ENCODE peak calls at places on chromosome 19, in seven cellular contexts. C is CD4-positive, alpha-beta T cell; T is pancreas; L is breast epithelium; V is uterus; Y is heart left ventricle; G is tibial artery. O is an unnamed sample. For H3K27me3, the result is how much of the 10 kb centered on the place peaks cover.

GRCh38 chr19:11381535-11382369 is 2.4 kb downstream of the EPOR start:
- DNase-seq in C (peak), T (peak), L (no peak), V (peak), Y (peak), G (peak), O (peak)

GRCh38 chr19:46714523-46715106 is 2.3 kb downstream of the PRKD2 start:
- DNase-seq in C (no peak), T (peak), L (peak), V (no peak), Y (no peak), G (no peak), O (no peak)

GRCh38 chr19:10419646-10420443 is 493 bp upstream of the PDE4A start:
- DNase-seq in C (peak), T (no peak), L (no peak), V (no peak), Y (no peak), G (no peak), O (no peak)

GRCh38 chr19:46601318-46602224 is at the start of gene CALM3:
- DNase-seq in C (no peak), T (peak), L (no peak), V (no peak), Y (no peak), G (no peak), O (no peak)

GRCh38 chr19:29708553-29709439 is 6.3 kb downstream of the C19orf12 start:
- DNase-seq in C (no peak), T (no peak), L (no peak), V (no peak), Y (peak), G (no peak), O (peak)

GRCh38 chr19:16876904-16877361 is 11.9 kb upstream of the F2RL3 start:
- DNase-seq in C (no peak), T (no peak), L (no peak), V (no peak), Y (no peak), G (no peak), O (no peak)

GRCh38 chr19:54517483-54517882 is 14.9 kb downstream of the LAIR2 start:
- DNase-seq in C (peak), T (peak), L (peak), V (no peak), Y (peak), G (no peak), O (no peak)

GRCh38 chr19:56350416-56351045 is 35.9 kb upstream of the ZSCAN5A start:
- DNase-seq in C (no peak), T (no peak), L (no peak), V (peak), Y (no peak), G (no peak), O (no peak)

GRCh38 chr19:1069009-1069779 is 2.2 kb downstream of the ARHGAP45 start:
- DNase-seq in C (peak), T (no peak), L (no peak), V (no peak), Y (peak), G (peak), O (no peak)

GRCh38 chr19:13597625-13598024 is 91.3 kb upstream of the CACNA1A start:
- DNase-seq in C (no peak), T (no peak), L (no peak), V (peak), Y (peak), G (no peak), O (peak)

GRCh38 chr19:46015961-46016425 is 6.9 kb downstream of the PGLYRP1 start:
- DNase-seq in C (peak), T (no peak), L (no peak), V (no peak), Y (no peak), G (no peak), O (no peak)

GRCh38 chr19:18427752-18428131 is 8.5 kb downstream of the SSBP4 start:
- DNase-seq in C (no peak), T (no peak), L (no peak), V (no peak), Y (no peak), G (no peak), O (no peak)

GRCh38 chr19:39140195-39140516 is 14.6 kb downstream of the PAK4 start:
- DNase-seq in C (no peak), T (no peak), L (no peak), V (no peak), Y (no peak), G (no peak), O (no peak)

GRCh38 chr19:54179921-54180452 is 7.0 kb upstream of the TMC4 start:
- DNase-seq in C (no peak), T (no peak), L (no peak), V (no peak), Y (no peak), G (no peak), O (no peak)

GRCh38 chr19:11948646-11949045 is 16.2 kb upstream of the ZNF763 start:
- DNase-seq in C (no peak), T (no peak), L (no peak), V (no peak), Y (no peak), G (no peak), O (no peak)

GRCh38 chr19:11581740-11582139 is 4.3 kb upstream of the ACP5 start:
- DNase-seq in C (peak), T (no peak), L (no peak), V (no peak), Y (no peak), G (no peak), O (no peak)

GRCh38 chr19:29563688-29564087 is 37.9 kb downstream of the VSTM2B start:
- DNase-seq in C (no peak), T (no peak), L (no peak), V (no peak), Y (no peak), G (peak), O (no peak)

GRCh38 chr19:44202470-44202869 is 9.9 kb upstream of the ZNF227 start:
- DNase-seq in C (no peak), T (no peak), L (no peak), V (no peak), Y (no peak), G (no peak), O (no peak)

GRCh38 chr19:57641715-57642234 is 8.8 kb downstream of the ZNF211 start:
- DNase-seq in C (no peak), T (no peak), L (no peak), V (no peak), Y (no peak), G (no peak), O (no peak)

GRCh38 chr19:40235238-40236025 is 8.9 kb upstream of the CCNP start:
- DNase-seq in C (no peak), T (no peak), L (no peak), V (no peak), Y (no peak), G (peak), O (no peak)

GRCh38 chr19:409006-409514 is at the start of gene C2CD4C:
- DNase-seq in C (peak), T (no peak), L (peak), V (no peak), Y (peak), G (peak), O (peak)

GRCh38 chr19:37466798-37467607 is at the start of gene ZNF569:
- DNase-seq in C (peak), T (peak), L (peak), V (peak), Y (peak), G (peak), O (peak)

GRCh38 chr19:27774827-27775226 is 1438.1 kb downstream of the UQCRFS1 start:
- DNase-seq in C (no peak), T (no peak), L (no peak), V (no peak), Y (no peak), G (no peak), O (no peak)

GRCh38 chr19:31501427-31502195 is 152.4 kb upstream of the TSHZ3 start:
- DNase-seq in C (no peak), T (no peak), L (no peak), V (no peak), Y (no peak), G (no peak), O (no peak)

GRCh38 chr19:13033819-13034611 is 38.7 kb downstream of the NFIX start:
- DNase-seq in C (peak), T (peak), L (peak), V (peak), Y (peak), G (peak), O (peak)

GRCh38 chr19:31054430-31054829 is 294.8 kb downstream of the TSHZ3 start:
- DNase-seq in C (peak), T (no peak), L (no peak), V (no peak), Y (peak), G (no peak), O (no peak)

DNA sequence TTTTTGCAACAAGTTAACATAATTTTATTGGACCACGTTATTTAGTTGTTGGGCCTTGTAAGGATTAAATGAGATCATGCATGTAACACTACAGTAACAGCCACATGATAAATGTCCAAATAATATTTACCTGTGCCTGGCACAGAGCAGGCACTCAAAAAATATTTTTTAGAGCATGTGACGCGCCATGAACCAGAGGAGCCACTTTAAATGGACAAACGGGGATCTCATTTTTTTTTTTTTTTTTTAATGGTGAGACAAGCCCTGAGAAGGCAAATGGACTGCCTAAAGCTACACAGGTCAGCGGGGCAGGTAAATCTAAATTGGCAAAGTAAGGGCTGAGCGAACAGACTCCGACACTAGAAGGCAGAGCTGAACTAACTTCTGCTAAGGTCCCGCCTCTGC is 840 bp upstream of the RPS19 start:
- DNase-seq in C (no peak), T (no peak), L (no peak), V (no peak), Y (no peak), G (no peak), O (no peak)
- TF ChIP-seq CTCF in C (no peak), T (no peak), L (no peak), V (no peak), Y (no peak), G (no peak), O (no peak)

GRCh38 chr19:49190781-49191180 is 33.2 kb downstream of the TRPM4 start:
- DNase-seq in C (no peak), T (no peak), L (no peak), V (no peak), Y (no peak), G (no peak), O (no peak)
- H3K27ac ChIP-seq in C (no peak), T (no peak), L (no peak), V (no peak), Y (no peak), G (no peak), O (no peak)

GRCh38 chr19:50607388-50607787 is 32.3 kb downstream of the SYT3 start:
- DNase-seq in C (no peak), T (no peak), L (no peak), V (no peak), Y (no peak), G (no peak), O (no peak)
- H3K27me3 ChIP-seq in C (under half), T (under half), L (under half), V (under half), Y (under half), G (under half), O (under half)

GRCh38 chr19:3617463-3617862 is 9.1 kb downstream of the CACTIN start:
- DNase-seq in C (peak), T (no peak), L (no peak), V (peak), Y (no peak), G (no peak), O (no peak)

GRCh38 chr19:3620145-3620816 is 6.3 kb downstream of the CACTIN start:
- DNase-seq in C (no peak), T (no peak), L (no peak), V (no peak), Y (no peak), G (no peak), O (no peak)

GRCh38 chr19:3619631-3620012 is 7.0 kb downstream of the CACTIN start:
- DNase-seq in C (no peak), T (peak), L (no peak), V (no peak), Y (no peak), G (no peak), O (no peak)

GRCh38 chr19:3618811-3619630 is 7.6 kb downstream of the CACTIN start:
- DNase-seq in C (no peak), T (peak), L (no peak), V (no peak), Y (peak), G (no peak), O (no peak)

DNA sequence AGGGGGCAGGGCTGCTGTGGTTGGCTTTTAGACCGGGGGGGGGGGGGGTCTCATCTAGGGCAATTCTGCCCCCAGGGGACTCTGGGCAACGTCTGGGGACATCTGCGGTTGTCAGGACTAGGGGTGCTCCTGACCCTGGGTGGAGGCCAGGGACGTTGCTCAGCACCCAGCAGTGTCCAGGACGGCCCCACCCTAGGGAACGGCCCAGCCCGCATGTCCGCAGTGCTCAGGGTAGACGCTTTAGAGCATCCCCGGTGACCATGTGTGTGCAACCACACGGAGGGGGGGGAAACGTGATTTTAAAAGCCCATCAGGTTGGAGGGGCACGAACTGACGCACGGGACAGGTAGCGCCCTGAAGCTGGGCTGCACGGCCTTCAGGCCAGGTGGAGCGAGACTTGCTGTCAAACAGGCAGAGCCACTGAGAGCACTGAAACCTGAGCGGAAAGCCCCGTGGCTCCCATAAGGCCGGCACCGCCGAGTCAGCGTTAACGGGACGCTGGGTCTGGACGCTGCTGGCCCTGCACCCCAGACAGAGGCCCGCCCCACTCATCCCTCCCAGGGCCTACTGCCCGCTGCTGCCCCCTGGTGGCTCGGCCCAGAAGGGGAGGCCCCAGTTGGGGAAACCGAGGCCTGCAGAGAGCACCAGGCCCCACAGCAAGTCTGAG is 8.3 kb downstream of the CACTIN start:
- DNase-seq in C (peak), T (peak), L (no peak), V (peak), Y (peak), G (peak), O (peak)
- TF ChIP-seq CTCF in C (peak), T (peak), L (peak), V (peak), Y (peak), G (peak), O (peak)

GRCh38 chr19:5718579-5719273 is 1.2 kb downstream of the LONP1 start:
- DNase-seq in C (no peak), T (no peak), L (no peak), V (no peak), Y (no peak), G (no peak), O (no peak)
- H3K27ac ChIP-seq in C (peak), T (no peak), L (peak), V (peak), Y (peak), G (peak), O (no peak)

GRCh38 chr19:7670790-7671189 is 1.9 kb downstream of the RETN start:
- DNase-seq in C (no peak), T (no peak), L (no peak), V (no peak), Y (no peak), G (no peak), O (no peak)
- H3K27me3 ChIP-seq in C (under half), T (under half), L (under half), V (under half), Y (under half), G (under half), O (under half)

DNA sequence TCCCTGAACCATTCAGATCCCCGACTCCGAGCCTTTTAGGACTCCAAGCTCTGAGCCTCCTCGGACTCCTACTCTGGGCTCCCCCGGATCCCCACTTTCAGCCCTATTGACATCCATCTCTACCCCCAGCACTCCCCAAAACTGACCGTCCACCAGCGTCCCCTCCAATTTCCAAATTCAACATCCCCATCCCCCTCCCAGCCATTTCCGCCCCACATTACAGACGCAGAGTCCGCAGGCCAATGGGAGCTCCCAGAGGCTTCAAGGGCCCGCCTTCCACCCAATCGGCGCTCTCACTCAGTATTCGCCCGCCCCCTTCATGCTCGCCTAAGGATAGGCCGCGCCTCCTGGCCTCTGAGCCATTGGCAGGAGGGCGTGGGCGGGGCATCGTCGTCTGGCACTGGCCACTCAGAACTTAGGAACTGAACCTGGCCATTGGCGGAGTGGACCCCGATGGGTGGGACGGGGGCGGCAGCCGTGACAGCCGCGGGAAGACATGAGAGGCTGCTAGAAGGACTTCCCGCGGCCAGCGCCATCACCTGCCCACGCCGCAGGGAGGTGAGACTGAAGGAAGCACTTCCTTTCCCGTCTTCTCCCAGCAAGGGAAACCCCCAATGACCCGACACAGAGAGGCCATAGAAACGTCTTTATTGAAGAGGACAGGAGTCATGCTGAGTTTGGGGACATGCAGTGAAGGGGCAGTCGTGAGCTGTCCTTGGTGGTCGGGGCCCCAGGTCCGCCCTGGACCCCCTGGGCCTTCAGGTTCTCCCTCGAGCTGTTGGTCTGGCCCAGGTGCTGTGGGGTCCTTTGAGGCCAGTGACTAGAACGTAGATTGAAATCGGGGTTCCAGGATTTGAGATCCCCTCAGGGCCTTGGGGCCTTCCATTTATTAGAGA is at the start of gene ALKBH6:
- DNase-seq in C (peak), T (peak), L (peak), V (peak), Y (peak), G (peak), O (peak)
- TF ChIP-seq CTCF in C (no peak), T (no peak), L (no peak), V (peak), Y (no peak), G (no peak), O (no peak)

DNA sequence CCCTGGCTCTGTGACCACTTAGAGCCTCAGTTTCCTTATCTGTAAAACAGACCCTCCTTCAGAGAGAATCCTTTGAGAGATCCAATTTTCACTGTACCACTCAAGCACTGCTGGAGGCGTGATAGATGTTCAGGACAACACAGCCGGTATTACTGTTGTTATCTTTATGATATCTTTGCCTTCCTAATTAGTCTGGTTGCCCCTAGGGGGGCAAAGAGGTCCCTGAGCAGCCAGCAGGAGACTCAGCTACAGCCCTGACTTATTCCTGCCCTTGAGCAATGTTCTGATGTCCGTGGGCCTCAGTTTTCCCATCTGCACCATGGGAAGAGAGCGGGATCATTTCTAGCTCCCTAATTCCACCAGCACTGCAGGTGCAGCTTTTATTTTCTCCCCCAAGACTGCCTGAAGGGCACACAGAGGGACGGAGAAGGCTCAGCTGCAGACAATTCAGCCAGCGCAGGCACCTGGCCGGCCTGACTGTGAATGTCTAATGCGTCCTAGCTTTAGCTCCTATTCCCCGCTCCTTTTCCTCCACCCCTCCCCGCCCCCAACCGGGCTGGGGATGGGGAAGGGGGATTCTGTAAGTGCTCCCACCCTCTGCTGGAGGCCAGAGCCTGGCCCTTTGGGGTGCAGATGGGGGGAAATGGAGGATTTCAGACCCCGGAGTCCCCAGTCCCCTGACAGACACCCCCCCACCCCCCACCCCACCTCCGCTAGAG is 16.3 kb downstream of the TLE5 start:
- DNase-seq in C (no peak), T (no peak), L (no peak), V (peak), Y (no peak), G (no peak), O (no peak)
- H3K27ac ChIP-seq in C (peak), T (no peak), L (peak), V (peak), Y (no peak), G (no peak), O (no peak)